ENCODE peak calls at places on chromosomes 5 and 9, in ten cellular contexts. N is SW480; I is DND-41; F is RPMI7951; K is CD4-positive, CD25-positive, alpha-beta regulatory T cell; Z is HCEC 1CT; P is stimulated activated CD4-positive, alpha-beta T cell treated with anti-CD3 and anti-CD28 coated beads, Interleukin-2, amount 100 ng/mL, for 48 hours; T is ureter; C is activated CD4-positive, alpha-beta T cell treated with anti-CD3 and anti-CD28 coated beads for 48 hours; G is colonic mucosa. L is an unnamed sample.

GRCh38 chr9:127684576-127684975 is 22.2 kb upstream of the CFAP157 start:
- DNase-seq in C (no peak), Z (peak), I (no peak), G (no peak), N (no peak), K (no peak), T (no peak), F (peak), P (no peak), L (no peak)

GRCh38 chr5:37663538-37663937 is 176.3 kb downstream of the GDNF start:
- DNase-seq in T (no peak), I (no peak), G (no peak), Z (no peak), N (no peak), C (no peak), K (no peak), F (no peak), P (no peak), L (no peak)

GRCh38 chr9:79224672-79225433 is 346.9 kb upstream of the TLE4 start:
- DNase-seq in F (peak), N (no peak), K (no peak), Z (peak), C (no peak), P (no peak), T (no peak), I (no peak), G (no peak), L (no peak)

GRCh38 chr9:4277531-4277991 is 22.3 kb downstream of the GLIS3 start:
- DNase-seq in T (no peak), F (peak), K (no peak), G (no peak), Z (peak), N (no peak), P (no peak), C (no peak), I (no peak), L (no peak)

GRCh38 chr9:100671811-100672305 is 94.0 kb downstream of the CAVIN4 start:
- DNase-seq in K (no peak), F (no peak), G (no peak), Z (no peak), I (no peak), N (no peak), P (no peak), T (no peak), C (no peak), L (no peak)

GRCh38 chr5:39518516-39518915 is 93.7 kb upstream of the DAB2 start:
- DNase-seq in F (peak), T (no peak), P (no peak), I (no peak), G (no peak), C (no peak), N (no peak), Z (peak), K (no peak), L (no peak)

GRCh38 chr9:98571643-98572042 is 137.1 kb downstream of the GABBR2 start:
- DNase-seq in P (no peak), F (no peak), I (no peak), T (no peak), Z (no peak), N (no peak), C (no peak), K (no peak), G (no peak), L (no peak)

GRCh38 chr5:108255468-108255867 is 126.4 kb downstream of the FBXL17 start:
- DNase-seq in K (no peak), F (no peak), N (no peak), I (no peak), G (no peak), C (no peak), T (no peak), P (no peak), Z (no peak), L (no peak)

GRCh38 chr9:92964981-92965758 is 17.8 kb downstream of the FGD3 start:
- DNase-seq in Z (no peak), F (no peak), C (peak), G (no peak), K (no peak), P (no peak), I (peak), T (no peak), N (no peak), L (no peak)

GRCh38 chr5:83834306-83834705 is 113.7 kb upstream of the HAPLN1 start:
- DNase-seq in I (no peak), Z (no peak), T (no peak), C (no peak), P (no peak), G (no peak), N (no peak), F (no peak), K (no peak), L (no peak)

GRCh38 chr5:80697100-80697499 is 42.3 kb upstream of the DHFR start:
- DNase-seq in F (no peak), N (no peak), G (peak), I (no peak), K (no peak), C (no peak), T (no peak), P (no peak), Z (no peak), L (no peak)

GRCh38 chr5:92320446-92320845 is 937.3 kb upstream of the ARRDC3 start:
- DNase-seq in G (no peak), P (no peak), Z (no peak), C (no peak), K (no peak), N (no peak), I (no peak), F (no peak), T (no peak), L (no peak)

L was measured in central memory CD4-positive, alpha-beta T cell.